ENCODE peak calls at places on chromosomes 6 and 20, in ten cellular contexts. Y is AG20443; W is activated gamma-delta T cell treated with anti-CD3 and anti-CD28 coated beads, Interleukin-2, amount 50 U/mL, for 16 hours; V is stimulated activated CD8-positive, alpha-beta memory T cell treated with anti-CD3 and anti-CD28 coated beads, Interleukin-2, amount 100 ng/mL, for 1 hour; I is NCI-H1436 treated with DMSO at 0.1 percent for 48 hours; A is Daoy; K is breast epithelium; L is lung; C is NCI-H1105 treated with DMSO at 0.1 percent for 48 hours; N is naive B cell. R is an unnamed sample.

GRCh38 chr20:49132995-49133451 is 55.1 kb downstream of the STAU1 start:
- DNase-seq in C (peak), I (no peak), W (no peak), L (no peak), K (no peak), V (no peak), Y (peak), N (peak), A (peak), R (peak)

GRCh38 chr20:62962891-62963613 is 10.5 kb downstream of the SLC17A9 start:
- DNase-seq in L (no peak), V (no peak), K (no peak), Y (no peak), W (no peak), A (no peak), C (no peak), I (no peak), N (no peak), R (no peak)

GRCh38 chr20:62501801-62502495 is 26.2 kb upstream of the GATA5 start:
- DNase-seq in Y (no peak), L (no peak), I (no peak), K (no peak), V (peak), C (no peak), W (peak), N (peak), A (peak), R (no peak)

GRCh38 chr20:50528804-50529351 is 18.7 kb downstream of the PTPN1 start:
- DNase-seq in A (no peak), N (no peak), V (no peak), L (no peak), I (no peak), K (no peak), W (no peak), Y (peak), C (no peak), R (no peak)

GRCh38 chr6:117210279-117210678 is 55.1 kb upstream of the VGLL2 start:
- DNase-seq in L (no peak), I (no peak), V (no peak), C (no peak), A (no peak), K (no peak), N (no peak), Y (no peak), W (no peak), R (no peak)

GRCh38 chr6:113184736-113185135 is 672.4 kb upstream of the MARCKS start:
- DNase-seq in N (no peak), I (no peak), Y (no peak), W (no peak), C (no peak), L (no peak), A (no peak), V (no peak), K (no peak), R (no peak)

GRCh38 chr6:158603261-158604047 is 41.1 kb downstream of the DYNLT1 start:
- DNase-seq in A (no peak), C (no peak), L (no peak), W (no peak), Y (no peak), I (no peak), V (no peak), N (no peak), K (no peak), R (no peak)

GRCh38 chr20:34268851-34269668 is 27.8 kb downstream of the ASIP start:
- DNase-seq in Y (peak), K (no peak), C (no peak), V (peak), A (no peak), W (no peak), I (no peak), N (peak), L (no peak), R (no peak)

GRCh38 chr6:169702640-169703246 is 817 bp downstream of the C6orf120 start:
- DNase-seq in V (no peak), A (peak), C (peak), N (peak), I (no peak), K (no peak), Y (peak), L (peak), W (peak), R (peak)

GRCh38 chr6:138844203-138844602 is 48.3 kb downstream of the ECT2L start:
- DNase-seq in A (peak), I (no peak), C (peak), Y (peak), V (no peak), L (no peak), K (no peak), N (no peak), W (no peak), R (no peak)

GRCh38 chr20:39245685-39246311 is 283.7 kb downstream of the DHX35 start:
- DNase-seq in N (no peak), I (no peak), C (no peak), Y (no peak), A (no peak), K (no peak), V (no peak), W (no peak), L (no peak), R (no peak)

GRCh38 chr20:32488066-32488838 is 96.9 kb downstream of the NOL4L start:
- DNase-seq in A (no peak), V (no peak), I (no peak), K (no peak), L (no peak), N (no peak), Y (no peak), W (no peak), C (no peak), R (no peak)

GRCh38 chr20:7272512-7272911 is 505.0 kb downstream of the BMP2 start:
- DNase-seq in V (no peak), N (no peak), C (peak), K (no peak), I (no peak), L (no peak), W (no peak), Y (no peak), A (no peak), R (no peak)

GRCh38 chr6:67639161-67639560 is 995.9 kb upstream of the ADGRB3 start:
- DNase-seq in K (no peak), N (no peak), A (no peak), V (no peak), I (no peak), L (no peak), C (no peak), Y (no peak), W (no peak), R (no peak)

GRCh38 chr6:36781669-36782068 is 57.6 kb downstream of the CPNE5 start:
- DNase-seq in N (no peak), K (no peak), I (no peak), A (no peak), C (no peak), L (no peak), V (no peak), W (no peak), Y (no peak), R (no peak)

GRCh38 chr6:16568128-16568527 is 193.1 kb downstream of the ATXN1 start:
- DNase-seq in C (no peak), A (no peak), K (no peak), I (no peak), Y (no peak), L (no peak), N (no peak), W (no peak), V (no peak), R (no peak)

GRCh38 chr6:158284340-158285210 is 27.7 kb upstream of the TULP4 start:
- DNase-seq in C (no peak), V (no peak), L (no peak), I (no peak), A (peak), W (no peak), N (no peak), Y (peak), K (no peak), R (no peak)

R was measured in central memory CD8-positive, alpha-beta T cell.